ENCODE peak calls at places on chromosomes 2 and 18, in four cellular contexts. G is WERI-Rb-1, L is lung, P is IMR-90. J is an unnamed sample. For H3K36me3, the result is how much of the 10 kb centered on the place peaks cover.

GRCh38 chr2:95296036-95296435 is 1.1 kb upstream of the KCNIP3 start:
- DNase-seq in G (no peak), L (no peak), P (no peak), J (no peak)

GRCh38 chr2:86221066-86221684 is 21.9 kb downstream of the MRPL35 start:
- DNase-seq in G (peak), L (no peak), P (peak), J (peak)

GRCh38 chr18:74734013-74734444 is 136.4 kb downstream of the ZNF407 start:
- DNase-seq in G (no peak), L (no peak), P (no peak), J (no peak)

GRCh38 chr2:178025551-178026185 is 46.9 kb downstream of the PDE11A start:
- DNase-seq in G (no peak), L (no peak), P (no peak), J (no peak)

GRCh38 chr18:42730272-42730671 is 385.2 kb downstream of the RIT2 start:
- DNase-seq in G (no peak), L (no peak), P (no peak), J (no peak)

GRCh38 chr2:224520064-224520463 is 65.1 kb downstream of the CUL3 start:
- DNase-seq in G (no peak), L (no peak), P (peak), J (no peak)

GRCh38 chr18:23114171-23114881 is 21.0 kb upstream of the CABLES1 start:
- DNase-seq in G (no peak), L (peak), P (peak), J (no peak)

GRCh38 chr2:216932113-216932512 is 72.2 kb upstream of the TNP1 start:
- DNase-seq in G (no peak), L (no peak), P (no peak), J (no peak)

GRCh38 chr18:25231327-25231691 is 120.7 kb downstream of the ZNF521 start:
- DNase-seq in G (no peak), L (no peak), P (no peak), J (no peak)

GRCh38 chr2:19769513-19769912 is 132.3 kb downstream of the TTC32 start:
- DNase-seq in G (no peak), L (no peak), P (peak), J (no peak)

DNA sequence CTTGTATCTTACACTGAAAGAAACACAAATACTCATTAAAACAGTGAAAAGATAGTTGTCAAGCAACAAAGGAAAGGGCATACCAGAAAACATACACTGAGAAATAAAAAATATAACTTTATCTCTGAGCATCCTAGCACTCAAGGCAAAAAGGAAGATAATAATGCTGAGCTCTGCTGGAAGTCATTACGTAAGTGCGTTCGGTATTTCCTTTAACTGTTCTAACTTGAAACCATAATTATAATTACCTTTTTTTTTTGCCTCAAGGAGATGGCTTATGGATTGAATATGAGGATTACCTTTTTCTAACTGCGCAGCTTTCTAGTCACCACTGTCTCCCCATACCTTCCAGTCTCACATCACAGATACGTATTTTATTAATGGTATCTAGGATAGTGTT is 308.1 kb downstream of the GBX2 start:
- DNase-seq in G (no peak), L (no peak), P (no peak), J (no peak)
- H3K36me3 ChIP-seq in G (under half), L (under half), P (under half), J (under half)

DNA sequence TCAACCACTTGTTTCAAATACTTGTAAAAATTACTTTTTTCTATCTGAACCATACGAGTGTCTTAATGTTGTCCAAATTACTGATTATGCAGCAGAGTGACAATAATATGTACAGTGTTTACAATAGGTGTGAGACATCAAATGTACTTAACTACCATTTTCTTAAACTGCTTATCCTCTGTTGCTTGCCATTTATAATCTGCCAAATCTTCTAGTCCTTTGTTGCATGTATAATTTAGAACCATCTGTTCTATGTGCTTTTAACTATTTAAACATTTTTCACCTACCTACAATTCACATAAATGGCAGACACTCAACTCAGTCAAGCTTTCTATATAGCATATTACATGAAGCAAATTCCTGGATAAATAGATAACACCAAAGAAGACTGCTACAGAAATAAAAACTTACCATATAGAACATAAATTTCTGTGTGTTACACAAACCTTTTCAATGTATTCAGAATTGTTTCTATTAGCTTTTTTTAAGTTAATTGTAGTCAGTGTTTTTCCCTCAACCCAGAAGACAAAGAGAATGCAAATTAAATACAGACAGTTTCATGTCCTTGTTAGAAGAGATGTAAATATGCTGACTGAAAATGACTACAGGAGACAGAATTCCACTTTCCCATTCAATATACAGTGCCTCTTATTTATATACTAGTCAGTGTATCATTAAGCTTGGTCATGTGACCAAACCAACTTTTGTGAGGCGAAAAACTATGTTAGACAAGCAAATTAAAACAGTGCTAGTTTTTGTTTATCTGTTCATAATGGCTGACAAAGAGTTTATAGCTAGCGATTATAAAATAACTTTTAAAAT is 2.6 kb downstream of the BAZ2B start:
- DNase-seq in G (no peak), L (no peak), P (peak), J (no peak)
- TF ChIP-seq CTCF in G (no peak), L (no peak), P (no peak), J (no peak)

DNA sequence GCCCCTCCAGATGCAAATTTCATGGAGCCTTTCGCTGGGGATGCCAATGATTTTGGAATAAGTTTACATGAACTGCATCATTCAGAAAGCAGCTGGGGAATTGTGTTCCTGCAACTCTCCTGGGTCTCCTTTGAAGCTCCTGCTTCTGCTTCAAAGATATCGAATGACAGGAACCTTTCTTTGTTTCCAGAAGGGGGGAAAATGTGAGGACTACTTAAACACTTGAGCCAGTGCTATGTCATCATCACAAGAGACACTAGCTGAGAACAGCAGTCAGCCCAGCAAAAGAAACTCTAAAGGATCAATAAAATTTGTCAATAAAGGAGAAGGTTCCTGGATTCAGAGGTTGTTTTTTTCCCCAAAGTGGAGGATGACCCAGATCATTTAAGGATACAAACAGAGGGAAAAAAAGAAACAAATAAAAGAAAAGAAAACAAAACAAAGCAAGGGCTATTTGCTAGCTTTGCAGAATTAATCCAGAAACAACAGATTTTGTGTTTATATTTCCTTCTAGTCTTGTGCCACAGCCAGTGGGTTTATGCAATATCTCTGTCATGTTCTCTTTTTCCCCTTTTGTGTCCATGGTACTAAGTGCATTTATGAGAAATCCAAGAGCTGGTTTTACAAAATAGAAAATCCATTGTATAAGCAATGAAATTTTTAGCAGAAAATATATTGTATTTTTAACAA is 463.7 kb downstream of the CDH2 start:
- DNase-seq in G (no peak), L (no peak), P (no peak), J (no peak)
- H3K36me3 ChIP-seq in G (under half), L (under half), P (under half), J (under half)

GRCh38 chr18:56026505-56026904 is 438.5 kb upstream of the TCF4 start:
- DNase-seq in G (no peak), L (no peak), P (no peak), J (no peak)

GRCh38 chr18:56021814-56022205 is 433.8 kb upstream of the TCF4 start:
- DNase-seq in G (no peak), L (no peak), P (no peak), J (no peak)

GRCh38 chr18:56019908-56020307 is 431.9 kb upstream of the TCF4 start:
- DNase-seq in G (no peak), L (no peak), P (no peak), J (no peak)

GRCh38 chr18:56019156-56019555 is 431.2 kb upstream of the TCF4 start:
- DNase-seq in G (no peak), L (no peak), P (no peak), J (no peak)

DNA sequence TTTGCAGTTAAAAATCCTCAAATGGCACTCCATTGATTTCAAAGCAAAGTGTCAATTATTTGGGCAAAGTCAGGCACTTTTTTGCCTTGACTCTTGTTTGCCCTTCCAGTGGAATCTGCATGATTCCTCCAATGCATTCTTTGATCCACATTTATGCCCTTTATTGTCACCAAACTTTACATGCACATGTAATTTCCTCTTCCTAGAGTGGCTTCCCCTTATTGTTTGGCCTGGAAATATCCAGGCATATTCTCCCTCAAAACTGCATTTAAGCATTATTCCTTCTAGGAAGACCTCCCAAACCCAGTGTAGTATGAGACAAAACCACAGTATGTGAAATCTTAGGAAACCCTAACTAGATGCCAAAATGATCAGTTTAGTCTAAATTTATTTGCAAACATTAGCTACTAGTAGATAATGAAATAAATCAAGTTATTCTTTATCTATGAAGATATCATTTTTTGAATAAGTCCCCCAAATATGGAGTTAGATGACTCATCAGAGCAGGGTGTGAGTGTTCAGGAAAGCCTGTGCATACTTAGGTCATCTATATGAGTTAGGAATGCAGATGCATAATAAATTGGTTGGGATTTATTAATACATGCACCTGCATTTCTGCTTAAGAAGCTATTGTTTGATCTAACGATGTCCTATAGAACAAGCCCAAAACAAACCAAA is 433.3 kb upstream of the TCF4 start:
- DNase-seq in G (no peak), L (no peak), P (peak), J (no peak)
- TF ChIP-seq CTCF in G (no peak), L (no peak), P (no peak), J (no peak)

GRCh38 chr2:23485261-23485660 is 100.3 kb downstream of the KLHL29 start:
- DNase-seq in G (no peak), L (no peak), P (no peak), J (no peak)

GRCh38 chr2:23485841-23486395 is 100.9 kb downstream of the KLHL29 start:
- DNase-seq in G (no peak), L (no peak), P (no peak), J (no peak)

GRCh38 chr2:23486676-23487075 is 101.7 kb downstream of the KLHL29 start:
- DNase-seq in G (no peak), L (no peak), P (peak), J (no peak)

GRCh38 chr2:23484163-23484740 is 99.3 kb downstream of the KLHL29 start:
- DNase-seq in G (no peak), L (no peak), P (no peak), J (no peak)

GRCh38 chr2:23484767-23485166 is 99.8 kb downstream of the KLHL29 start:
- DNase-seq in G (no peak), L (no peak), P (no peak), J (no peak)
- H3K36me3 ChIP-seq in G (under half), L (under half), P (under half), J (under half)

GRCh38 chr2:55175254-55176093 is 56.6 kb downstream of the CLHC1 start:
- DNase-seq in G (no peak), L (no peak), P (peak), J (no peak)
- TF ChIP-seq CTCF in G (peak), L (peak), P (peak), J (peak)

GRCh38 chr2:230593765-230594164 is 118.9 kb upstream of the CAB39 start:
- DNase-seq in G (no peak), L (no peak), P (no peak), J (no peak)
- H3K36me3 ChIP-seq in G (under half), L (under half), P (under half), J (under half)

DNA sequence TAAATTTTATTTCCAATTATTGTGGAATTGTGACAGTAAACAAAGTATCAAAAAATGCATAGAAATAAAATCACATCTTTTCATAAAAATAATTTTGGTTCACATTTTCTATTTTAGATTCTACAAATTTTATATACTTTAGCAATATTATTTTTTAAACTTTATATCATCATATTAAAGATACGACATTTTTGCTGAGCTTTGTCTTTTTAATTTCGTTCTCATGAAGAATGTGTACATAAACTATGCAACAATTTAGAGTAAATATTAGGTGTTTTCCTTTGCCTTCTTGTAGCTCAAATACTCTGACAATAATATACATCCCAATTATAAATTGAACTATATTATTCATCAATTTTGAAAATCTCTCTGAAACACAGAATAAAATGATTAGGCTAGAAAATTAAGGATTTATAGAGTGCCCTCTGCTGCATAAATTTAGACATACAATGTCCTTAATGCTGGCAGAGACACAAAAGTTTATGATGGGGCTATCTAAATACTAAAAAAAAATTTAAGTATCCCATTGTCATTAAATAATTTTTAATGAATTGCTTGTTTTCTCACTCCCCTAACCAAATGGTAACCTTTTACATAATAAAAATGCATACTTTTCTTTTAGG is 45.7 kb downstream of the CCDC102B start:
- DNase-seq in G (no peak), L (no peak), P (peak), J (no peak)
- TF ChIP-seq CTCF in G (no peak), L (no peak), P (peak), J (no peak)